ENCODE peak calls at places on chromosomes 2 and 18, in four cellular contexts. One of them, this sample, is unnamed.

GRCh38 chr2:68811364-68811763 is 59.8 kb downstream of the BMP10 start:
- DNase-seq in adrenal gland: no peak
- DNase-seq in A549: no peak
- DNase-seq in CD8-positive, alpha-beta T cell: no peak
- DNase-seq in this sample: no peak

GRCh38 chr2:104091894-104092293 is 762.0 kb upstream of the POU3F3 start:
- DNase-seq in adrenal gland: no peak
- DNase-seq in A549: no peak
- DNase-seq in CD8-positive, alpha-beta T cell: no peak
- DNase-seq in this sample: no peak

GRCh38 chr18:42030586-42031182 is 75.7 kb downstream of the PIK3C3 start:
- DNase-seq in adrenal gland: no peak
- DNase-seq in A549: peak; percentile 24
- DNase-seq in CD8-positive, alpha-beta T cell: no peak
- DNase-seq in this sample: no peak

GRCh38 chr18:28512357-28512756 is 335.4 kb upstream of the CDH2 start:
- DNase-seq in adrenal gland: no peak
- DNase-seq in A549: no peak
- DNase-seq in CD8-positive, alpha-beta T cell: no peak
- DNase-seq in this sample: no peak

GRCh38 chr2:231685349-231686191 is 22.8 kb upstream of the PTMA start:
- DNase-seq in adrenal gland: no peak
- DNase-seq in A549: no peak
- DNase-seq in CD8-positive, alpha-beta T cell: no peak
- DNase-seq in this sample: no peak

GRCh38 chr2:119248311-119248710 is 24.7 kb downstream of the STEAP3 start:
- DNase-seq in adrenal gland: no peak
- DNase-seq in A549: no peak
- DNase-seq in CD8-positive, alpha-beta T cell: no peak
- DNase-seq in this sample: no peak

GRCh38 chr18:33239298-33239697 is 201.2 kb downstream of the CCDC178 start:
- DNase-seq in adrenal gland: no peak
- DNase-seq in A549: no peak
- DNase-seq in CD8-positive, alpha-beta T cell: no peak
- DNase-seq in this sample: no peak

GRCh38 chr2:159797468-159798375 is at the start of gene CD302:
- DNase-seq in adrenal gland: peak; percentile 57
- DNase-seq in A549: peak; percentile 43
- DNase-seq in CD8-positive, alpha-beta T cell: no peak
- DNase-seq in this sample: no peak

GRCh38 chr2:191041418-191042161 is 27.6 kb upstream of the STAT1 start:
- DNase-seq in adrenal gland: peak; percentile 55
- DNase-seq in A549: peak; percentile 83
- DNase-seq in CD8-positive, alpha-beta T cell: no peak
- DNase-seq in this sample: no peak

GRCh38 chr2:239835056-239835455 is 190.1 kb downstream of the NDUFA10 start:
- DNase-seq in adrenal gland: no peak
- DNase-seq in A549: no peak
- DNase-seq in CD8-positive, alpha-beta T cell: no peak
- DNase-seq in this sample: peak; percentile 13

GRCh38 chr2:199862779-199863178 is 11.8 kb upstream of the FTCDNL1 start:
- DNase-seq in adrenal gland: no peak
- DNase-seq in A549: no peak
- DNase-seq in CD8-positive, alpha-beta T cell: no peak
- DNase-seq in this sample: no peak

GRCh38 chr2:73334045-73334444 is 40.7 kb upstream of the EGR4 start:
- DNase-seq in adrenal gland: no peak
- DNase-seq in A549: no peak
- DNase-seq in CD8-positive, alpha-beta T cell: no peak
- DNase-seq in this sample: no peak

GRCh38 chr2:68937346-68938055 is 15.2 kb downstream of the GKN2 start:
- DNase-seq in adrenal gland: no peak
- DNase-seq in A549: no peak
- DNase-seq in CD8-positive, alpha-beta T cell: no peak
- DNase-seq in this sample: no peak

GRCh38 chr18:47531759-47532158 is 280.3 kb upstream of the SKOR2 start:
- DNase-seq in adrenal gland: no peak
- DNase-seq in A549: no peak
- DNase-seq in CD8-positive, alpha-beta T cell: no peak
- DNase-seq in this sample: no peak

GRCh38 chr2:95007822-95008221 is 17.7 kb upstream of the MAL start:
- DNase-seq in adrenal gland: no peak
- DNase-seq in A549: no peak
- DNase-seq in CD8-positive, alpha-beta T cell: no peak
- DNase-seq in this sample: peak; percentile 64

GRCh38 chr18:3595282-3596273 is 145.6 kb downstream of the TGIF1 start:
- DNase-seq in adrenal gland: peak; percentile 81
- DNase-seq in A549: no peak
- DNase-seq in CD8-positive, alpha-beta T cell: no peak
- DNase-seq in this sample: peak; percentile 85

GRCh38 chr2:32772623-32773221 is 144.9 kb downstream of the TTC27 start:
- DNase-seq in adrenal gland: peak; percentile 21
- DNase-seq in A549: peak; percentile 43
- DNase-seq in CD8-positive, alpha-beta T cell: no peak
- DNase-seq in this sample: no peak

GRCh38 chr2:11692966-11693521 is 23.0 kb upstream of the NTSR2 start:
- DNase-seq in adrenal gland: peak; percentile 57
- DNase-seq in A549: peak; percentile 82
- DNase-seq in CD8-positive, alpha-beta T cell: peak; percentile 16
- DNase-seq in this sample: peak; percentile 78

GRCh38 chr18:28916436-28916835 is 739.5 kb upstream of the CDH2 start:
- DNase-seq in adrenal gland: no peak
- DNase-seq in A549: no peak
- DNase-seq in CD8-positive, alpha-beta T cell: no peak
- DNase-seq in this sample: no peak

GRCh38 chr2:16950436-16950835 is 284.8 kb upstream of the CYRIA start:
- DNase-seq in adrenal gland: no peak
- DNase-seq in A549: no peak
- DNase-seq in CD8-positive, alpha-beta T cell: no peak
- DNase-seq in this sample: no peak

GRCh38 chr2:176002684-176003225 is 688 bp upstream of the LNPK start:
- DNase-seq in adrenal gland: peak; percentile 22
- DNase-seq in A549: peak; percentile 13
- DNase-seq in CD8-positive, alpha-beta T cell: no peak
- DNase-seq in this sample: peak; percentile 64

GRCh38 chr2:226583715-226584114 is 215.9 kb downstream of the IRS1 start:
- DNase-seq in adrenal gland: no peak
- DNase-seq in A549: peak; percentile 33
- DNase-seq in CD8-positive, alpha-beta T cell: no peak
- DNase-seq in this sample: no peak

GRCh38 chr2:170891893-170892292 is 37.2 kb upstream of the GORASP2 start:
- DNase-seq in adrenal gland: no peak
- DNase-seq in A549: no peak
- DNase-seq in CD8-positive, alpha-beta T cell: no peak
- DNase-seq in this sample: no peak

GRCh38 chr2:30612371-30612770 is 165.3 kb downstream of the LCLAT1 start:
- DNase-seq in adrenal gland: no peak
- DNase-seq in A549: no peak
- DNase-seq in CD8-positive, alpha-beta T cell: no peak
- DNase-seq in this sample: no peak

GRCh38 chr2:185181901-185182300 is 556.7 kb upstream of the FSIP2 start:
- DNase-seq in adrenal gland: no peak
- DNase-seq in A549: no peak
- DNase-seq in CD8-positive, alpha-beta T cell: no peak
- DNase-seq in this sample: no peak

GRCh38 chr2:204871246-204871953 is 326.1 kb downstream of the PARD3B start:
- DNase-seq in adrenal gland: no peak
- DNase-seq in A549: peak; percentile 3
- DNase-seq in CD8-positive, alpha-beta T cell: no peak
- DNase-seq in this sample: no peak

GRCh38 chr2:129661942-129662341 is 317.5 kb upstream of the RAB6C start:
- DNase-seq in adrenal gland: no peak
- DNase-seq in A549: no peak
- DNase-seq in CD8-positive, alpha-beta T cell: no peak
- DNase-seq in this sample: no peak

GRCh38 chr2:237062585-237062984 is 23.1 kb upstream of the COPS8 start:
- DNase-seq in adrenal gland: no peak
- DNase-seq in A549: no peak
- DNase-seq in CD8-positive, alpha-beta T cell: no peak
- DNase-seq in this sample: no peak

GRCh38 chr2:42863320-42863719 is 70.9 kb upstream of the HAAO start:
- DNase-seq in adrenal gland: no peak
- DNase-seq in A549: no peak
- DNase-seq in CD8-positive, alpha-beta T cell: no peak
- DNase-seq in this sample: no peak
- TF ChIP-seq CTCF in adrenal gland: no peak
- TF ChIP-seq CTCF in A549: no peak
- TF ChIP-seq CTCF in CD8-positive, alpha-beta T cell: no peak
- TF ChIP-seq CTCF in this sample: no peak

GRCh38 chr2:102143450-102143985 is 972 bp downstream of the IL1R1 start:
- DNase-seq in adrenal gland: peak; percentile 52
- DNase-seq in A549: no peak
- DNase-seq in CD8-positive, alpha-beta T cell: no peak
- DNase-seq in this sample: no peak
- H3K4me3 ChIP-seq in adrenal gland: peak overlapping the region; percentile 82
- H3K4me3 ChIP-seq in A549: peak overlapping the region; percentile 57
- H3K4me3 ChIP-seq in CD8-positive, alpha-beta T cell: no peak overlapping the region
- H3K4me3 ChIP-seq in this sample: peak overlapping the region; percentile 74

GRCh38 chr2:85716346-85716880 is 22.3 kb downstream of the GNLY start:
- DNase-seq in adrenal gland: no peak
- DNase-seq in A549: no peak
- DNase-seq in CD8-positive, alpha-beta T cell: no peak
- DNase-seq in this sample: no peak
- H3K4me1 ChIP-seq in adrenal gland: peaks cover 13% of the 10 kb centered on the region
- H3K4me1 ChIP-seq in A549: peaks cover 12% of the 10 kb centered on the region
- H3K4me1 ChIP-seq in CD8-positive, alpha-beta T cell: no peaks in the 10 kb centered on the region
- H3K4me1 ChIP-seq in this sample: peaks cover 41% of the 10 kb centered on the region

GRCh38 chr2:168443818-168444217 is 12.3 kb upstream of the CERS6 start:
- DNase-seq in adrenal gland: no peak
- DNase-seq in A549: no peak
- DNase-seq in CD8-positive, alpha-beta T cell: no peak
- DNase-seq in this sample: no peak
- TF ChIP-seq CTCF in adrenal gland: no peak
- TF ChIP-seq CTCF in A549: no peak
- TF ChIP-seq CTCF in CD8-positive, alpha-beta T cell: no peak
- TF ChIP-seq CTCF in this sample: peak; percentile 15

GRCh38 chr18:51621103-51621969 is 423.9 kb upstream of the MEX3C start:
- DNase-seq in adrenal gland: peak; percentile 43
- DNase-seq in A549: peak; percentile 16
- DNase-seq in CD8-positive, alpha-beta T cell: no peak
- DNase-seq in this sample: no peak
- H3K4me3 ChIP-seq in adrenal gland: no peak overlapping the region
- H3K4me3 ChIP-seq in A549: no peak overlapping the region
- H3K4me3 ChIP-seq in CD8-positive, alpha-beta T cell: no peak overlapping the region
- H3K4me3 ChIP-seq in this sample: no peak overlapping the region

GRCh38 chr2:55102056-55102812 is 52.0 kb upstream of the RTN4 start:
- DNase-seq in adrenal gland: no peak
- DNase-seq in A549: no peak
- DNase-seq in CD8-positive, alpha-beta T cell: no peak
- DNase-seq in this sample: no peak

GRCh38 chr2:55097462-55098410 is 47.5 kb upstream of the RTN4 start:
- DNase-seq in adrenal gland: peak; percentile 69
- DNase-seq in A549: no peak
- DNase-seq in CD8-positive, alpha-beta T cell: no peak
- DNase-seq in this sample: no peak

GRCh38 chr2:55103039-55103438 is 52.8 kb upstream of the RTN4 start:
- DNase-seq in adrenal gland: no peak
- DNase-seq in A549: no peak
- DNase-seq in CD8-positive, alpha-beta T cell: no peak
- DNase-seq in this sample: no peak

GRCh38 chr2:55099493-55099877 is 49.2 kb upstream of the RTN4 start:
- DNase-seq in adrenal gland: no peak
- DNase-seq in A549: no peak
- DNase-seq in CD8-positive, alpha-beta T cell: no peak
- DNase-seq in this sample: no peak

DNA sequence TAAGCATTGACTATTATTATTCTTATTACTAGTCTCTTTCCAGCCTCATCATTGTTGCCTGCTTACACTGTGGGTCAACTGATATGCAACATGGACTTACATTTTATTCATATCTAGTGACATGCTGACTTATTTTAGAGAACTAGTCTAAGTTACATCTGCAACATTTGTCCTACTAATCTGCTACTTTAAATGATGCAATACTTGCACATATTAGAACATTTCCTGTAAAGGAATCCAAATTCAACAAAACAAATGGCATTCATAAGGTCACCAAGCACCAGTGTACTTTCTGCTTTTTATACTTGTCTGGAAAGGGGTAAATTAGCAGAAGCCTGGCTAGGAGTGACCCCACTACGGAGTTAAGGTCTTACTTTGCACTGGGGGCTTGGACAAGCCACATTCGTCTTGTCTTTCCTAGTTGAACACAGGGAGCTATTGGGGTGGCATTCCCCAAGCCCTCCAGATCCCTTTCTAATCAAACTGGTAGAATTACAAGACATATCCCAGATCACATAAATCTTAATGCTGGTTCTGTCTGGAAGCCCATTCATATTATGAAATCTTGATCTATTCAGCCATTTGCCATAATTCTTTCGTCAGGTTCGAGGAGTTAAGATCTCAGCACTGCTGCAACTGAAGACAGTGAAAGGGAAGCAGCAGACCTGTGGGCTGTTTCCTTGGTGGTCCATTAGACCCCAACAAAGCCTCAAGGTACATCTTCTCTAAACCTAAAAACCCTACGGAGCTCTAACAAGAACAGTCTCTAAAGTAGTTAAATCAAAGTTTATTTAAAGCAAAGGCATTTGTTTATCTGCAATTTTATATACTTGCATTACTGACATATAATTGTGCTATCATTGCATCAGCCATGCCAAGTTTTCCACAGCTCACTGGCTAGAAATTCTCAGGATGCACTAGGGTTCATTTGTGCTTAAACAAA is 49.9 kb upstream of the RTN4 start:
- DNase-seq in adrenal gland: no peak
- DNase-seq in A549: no peak
- DNase-seq in CD8-positive, alpha-beta T cell: no peak
- DNase-seq in this sample: no peak
- H3K4me1 ChIP-seq in adrenal gland: peaks cover 68% of the 10 kb centered on the region
- H3K4me1 ChIP-seq in A549: peaks cover 58% of the 10 kb centered on the region
- H3K4me1 ChIP-seq in CD8-positive, alpha-beta T cell: no peaks in the 10 kb centered on the region
- H3K4me1 ChIP-seq in this sample: no peaks in the 10 kb centered on the region

GRCh38 chr2:26922638-26923466 is 47.6 kb upstream of the MAPRE3 start:
- DNase-seq in adrenal gland: peak; percentile 58
- DNase-seq in A549: peak; percentile 93
- DNase-seq in CD8-positive, alpha-beta T cell: no peak
- DNase-seq in this sample: no peak
- TF ChIP-seq CTCF in adrenal gland: peak; percentile 57
- TF ChIP-seq CTCF in A549: peak; percentile 65
- TF ChIP-seq CTCF in CD8-positive, alpha-beta T cell: peak; percentile 68
- TF ChIP-seq CTCF in this sample: peak; percentile 39

DNA sequence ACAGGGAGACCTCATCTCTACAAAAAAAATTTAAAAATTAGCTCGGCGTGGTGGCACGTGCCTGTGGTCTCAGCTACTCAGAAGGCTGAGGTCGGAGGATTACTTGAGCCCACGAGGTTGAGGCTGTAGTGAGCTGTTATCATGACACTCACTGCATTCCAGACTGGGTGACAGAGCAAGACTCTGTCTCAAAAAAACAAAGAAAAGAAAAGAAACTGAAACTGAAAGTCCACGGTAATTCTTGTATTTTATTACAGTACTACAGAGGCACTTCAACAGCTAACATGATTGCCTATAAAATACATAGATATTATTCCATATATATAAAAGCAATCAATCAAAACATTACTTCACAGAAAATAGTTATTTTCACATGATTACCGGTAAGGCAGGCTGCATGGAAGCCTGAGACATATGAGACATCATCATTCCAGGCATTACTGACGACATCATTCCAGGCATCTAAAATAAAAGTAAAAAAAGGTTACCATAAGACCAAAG is 23.1 kb downstream of the PRPF40A start:
- DNase-seq in adrenal gland: peak; percentile 37
- DNase-seq in A549: peak; percentile 4
- DNase-seq in CD8-positive, alpha-beta T cell: no peak
- DNase-seq in this sample: no peak
- H3K4me3 ChIP-seq in adrenal gland: no peak overlapping the region
- H3K4me3 ChIP-seq in A549: peak overlapping the region; percentile 31
- H3K4me3 ChIP-seq in CD8-positive, alpha-beta T cell: no peak overlapping the region
- H3K4me3 ChIP-seq in this sample: peak overlapping the region; percentile 21

GRCh38 chr2:219522111-219523030 is 8.1 kb downstream of the ASIC4 start:
- DNase-seq in adrenal gland: no peak
- DNase-seq in A549: no peak
- DNase-seq in CD8-positive, alpha-beta T cell: no peak
- DNase-seq in this sample: peak; percentile 70
- H3K4me1 ChIP-seq in adrenal gland: peaks cover 26% of the 10 kb centered on the region
- H3K4me1 ChIP-seq in A549: peaks cover 17% of the 10 kb centered on the region
- H3K4me1 ChIP-seq in CD8-positive, alpha-beta T cell: peaks cover 22% of the 10 kb centered on the region
- H3K4me1 ChIP-seq in this sample: no peaks in the 10 kb centered on the region